ENCODE peak calls at places on chromosomes 5 and 9, in six cellular contexts. D is lower lobe of right lung; G is body of pancreas; K is psoas muscle; I is CD8-positive, alpha-beta memory T cell; E is vagina. R is an unnamed sample.

GRCh38 chr9:100595391-100596199 is 17.7 kb downstream of the CAVIN4 start:
- DNase-seq in K (no peak), D (no peak), E (no peak), G (no peak), I (no peak), R (no peak)

GRCh38 chr5:139847790-139848507 is 52.3 kb downstream of the PSD2 start:
- DNase-seq in D (peak), G (peak), E (no peak), I (peak), K (peak), R (no peak)

GRCh38 chr5:134590992-134591659 is 41.5 kb downstream of the SAR1B start:
- DNase-seq in I (no peak), D (no peak), G (no peak), K (peak), E (no peak), R (no peak)

GRCh38 chr9:120619751-120620655 is 40.0 kb upstream of the CDK5RAP2 start:
- DNase-seq in I (peak), G (peak), K (no peak), E (no peak), D (no peak), R (no peak)

GRCh38 chr5:148794729-148795590 is 31.5 kb upstream of the ADRB2 start:
- DNase-seq in D (no peak), E (no peak), I (no peak), K (no peak), G (no peak), R (no peak)

GRCh38 chr5:176901260-176902101 is 2.3 kb upstream of the HK3 start:
- DNase-seq in I (no peak), K (no peak), E (no peak), D (no peak), G (no peak), R (no peak)

GRCh38 chr9:2055203-2055658 is 40.1 kb downstream of the SMARCA2 start:
- DNase-seq in G (no peak), E (no peak), K (no peak), I (no peak), D (no peak), R (no peak)

GRCh38 chr5:142421625-142422397 is 97.0 kb upstream of the SPRY4 start:
- DNase-seq in I (no peak), K (no peak), D (no peak), G (no peak), E (no peak), R (no peak)

GRCh38 chr5:98796197-98796972 is 22.9 kb downstream of the RGMB start:
- DNase-seq in K (no peak), G (peak), I (no peak), E (no peak), D (no peak), R (no peak)

GRCh38 chr5:136802382-136802781 is 437.0 kb upstream of the TRPC7 start:
- DNase-seq in I (no peak), D (no peak), K (no peak), G (no peak), E (no peak), R (no peak)

GRCh38 chr5:134245101-134245604 is 19.3 kb upstream of the PPP2CA start:
- DNase-seq in E (no peak), K (no peak), I (no peak), G (no peak), D (no peak), R (peak)

GRCh38 chr9:104810421-104811339 is 46.8 kb downstream of the NIPSNAP3B start:
- DNase-seq in I (no peak), E (no peak), D (no peak), G (peak), K (peak), R (no peak)

GRCh38 chr9:98191615-98192502 is 578 bp downstream of the CORO2A start:
- DNase-seq in G (no peak), E (no peak), K (peak), D (peak), I (peak), R (no peak)

GRCh38 chr5:417301-417700 is 25.7 kb upstream of the EXOC3 start:
- DNase-seq in K (peak), G (no peak), E (no peak), D (peak), I (no peak), R (no peak)

GRCh38 chr5:143008809-143009521 is 238.8 kb downstream of the ARHGAP26 start:
- DNase-seq in E (no peak), I (peak), D (peak), K (no peak), G (no peak), R (peak)

DNA sequence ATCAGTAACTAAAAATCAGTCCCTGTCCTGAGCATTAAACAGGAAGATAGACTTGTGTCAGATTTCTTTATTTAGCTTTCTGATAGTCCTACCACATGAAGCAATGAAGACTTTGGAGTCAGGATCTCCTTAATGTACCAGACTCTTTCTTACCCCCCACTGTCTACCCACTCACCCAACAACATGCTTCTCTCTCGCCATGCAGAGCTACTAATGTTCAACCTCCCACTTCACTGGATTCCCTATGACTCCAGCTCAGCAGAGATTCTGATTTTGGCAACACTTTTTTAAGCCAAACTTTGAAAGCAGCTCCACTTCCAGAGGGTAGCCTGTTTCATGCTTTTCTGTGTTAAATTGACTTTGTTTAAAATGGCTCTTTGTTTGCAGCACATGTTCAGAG is 50.8 kb downstream of the GPR21 start:
- DNase-seq in G (no peak), D (no peak), K (no peak), I (no peak), E (no peak), R (no peak)
- H3K27ac ChIP-seq in G (no peak), D (no peak), K (no peak), I (no peak), E (no peak), R (no peak)

GRCh38 chr5:171668097-171668412 is 117.6 kb upstream of the SMIM23 start:
- DNase-seq in D (no peak), K (no peak), I (no peak), G (no peak), E (no peak), R (no peak)
- H3K4me3 ChIP-seq in D (no peak), K (no peak), I (no peak), G (no peak), E (no peak), R (no peak)

GRCh38 chr9:126377521-126377920 is 50.9 kb downstream of the MVB12B start:
- DNase-seq in I (no peak), K (no peak), E (no peak), D (no peak), G (no peak), R (no peak)

GRCh38 chr9:126374366-126374781 is 47.7 kb downstream of the MVB12B start:
- DNase-seq in I (no peak), E (no peak), K (no peak), G (no peak), D (no peak), R (no peak)

GRCh38 chr9:126376903-126377342 is 50.3 kb downstream of the MVB12B start:
- DNase-seq in K (no peak), G (no peak), I (no peak), D (no peak), E (no peak), R (no peak)

GRCh38 chr9:126376311-126376902 is 49.8 kb downstream of the MVB12B start:
- DNase-seq in G (no peak), D (no peak), E (no peak), I (no peak), K (no peak), R (no peak)

DNA sequence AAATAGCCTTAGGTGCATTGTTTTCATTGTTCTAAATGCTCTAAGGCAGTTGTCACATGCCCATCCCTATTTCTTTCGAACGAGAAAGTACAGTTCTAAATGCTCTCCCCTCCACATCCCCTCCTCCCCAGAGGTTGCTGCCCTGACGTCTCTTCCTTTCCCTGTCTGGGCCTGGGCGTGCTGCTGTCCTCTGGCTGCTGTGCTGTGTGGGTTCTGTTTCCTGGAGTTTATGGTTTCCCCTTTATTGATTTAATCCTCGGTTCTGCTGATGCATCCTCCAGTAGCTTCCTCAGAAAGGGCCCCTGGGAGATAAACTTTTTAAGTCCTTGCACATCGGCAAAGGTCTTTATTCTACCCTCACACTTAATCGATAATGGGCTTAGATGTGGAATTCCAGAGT is 48.8 kb downstream of the MVB12B start:
- DNase-seq in K (no peak), G (no peak), E (no peak), D (no peak), I (no peak), R (no peak)
- H3K27ac ChIP-seq in K (no peak), G (no peak), E (no peak), D (peak), I (no peak), R (peak)

DNA sequence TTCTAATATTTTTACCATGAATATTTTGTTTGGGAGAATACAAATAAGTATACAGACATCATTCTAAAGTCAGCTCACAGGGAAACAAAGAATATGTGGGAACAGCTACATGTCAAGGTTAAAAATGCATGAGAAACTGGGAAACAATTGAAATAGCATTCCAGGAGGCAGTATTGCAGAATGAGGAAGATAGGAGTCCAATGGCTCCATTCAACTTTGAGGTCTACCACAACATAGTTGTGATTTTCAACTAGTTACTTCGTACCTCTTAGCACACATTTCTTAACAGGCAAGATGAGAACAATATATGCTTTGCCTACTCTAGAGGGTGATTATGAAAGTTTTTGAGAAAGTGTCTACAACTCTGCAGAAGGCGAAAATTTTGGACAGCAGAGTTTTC is 35.2 kb upstream of the CAST start:
- DNase-seq in E (no peak), I (no peak), D (no peak), K (no peak), G (no peak), R (no peak)
- H3K4me3 ChIP-seq in E (no peak), I (no peak), D (no peak), K (no peak), G (no peak), R (no peak)

R was measured in RWPE2.